ENCODE peak calls at places on chromosomes 13 and 19, in eight cellular contexts. W is gastrocnemius medialis; D is GF-D8; O is GDM1; S is activated CD4-positive, CD25-positive, alpha-beta regulatory T cell; P is stimulated activated CD4-positive, alpha-beta T cell treated with anti-CD3 and anti-CD28 coated beads, Interleukin-2, amount 100 ng/mL, for 48 hours; G is stimulated activated CD8-positive, alpha-beta memory T cell treated with anti-CD3 and anti-CD28 coated beads, Interleukin-12 subunit alpha, Interleukin-12 subunit beta, amount 100 ng/mL, for 1 hour; Y is T-helper 2 cell. T is an unnamed sample.

GRCh38 chr19:2451741-2452140 is 5.0 kb downstream of the LMNB2 start:
- DNase-seq in W (no peak), D (no peak), O (no peak), S (no peak), P (no peak), G (no peak), Y (no peak), T (no peak)

GRCh38 chr19:41415154-41415571 is 12.0 kb downstream of the B3GNT8 start:
- DNase-seq in W (peak; percentile 89), D (no peak), O (no peak), S (no peak), P (no peak), G (no peak), Y (no peak), T (no peak)

GRCh38 chr13:43085545-43085944 is 62.2 kb downstream of the DNAJC15 start:
- DNase-seq in W (no peak), D (no peak), O (no peak), S (no peak), P (no peak), G (no peak), Y (no peak), T (no peak)

GRCh38 chr13:25329706-25330105 is 28.3 kb downstream of the NUP58 start:
- DNase-seq in W (no peak), D (no peak), O (no peak), S (no peak), P (no peak), G (no peak), Y (no peak), T (no peak)

GRCh38 chr19:21970466-21970865 is 40.3 kb downstream of the ZNF208 start:
- DNase-seq in W (no peak), D (no peak), O (no peak), S (no peak), P (no peak), G (no peak), Y (no peak), T (no peak)

GRCh38 chr13:74114202-74114601 is 20.0 kb downstream of the KLF12 start:
- DNase-seq in W (no peak), D (no peak), O (no peak), S (no peak), P (no peak), G (no peak), Y (no peak), T (no peak)

GRCh38 chr13:109271991-109272454 is 514.4 kb downstream of the IRS2 start:
- DNase-seq in W (no peak), D (no peak), O (no peak), S (no peak), P (no peak), G (no peak), Y (no peak), T (no peak)

GRCh38 chr19:39968789-39969188 is 2.2 kb upstream of the PSMC4 start:
- DNase-seq in W (no peak), D (no peak), O (no peak), S (no peak), P (no peak), G (no peak), Y (no peak), T (no peak)

GRCh38 chr13:100633461-100633860 is 41.1 kb downstream of the TMTC4 start:
- DNase-seq in W (no peak), D (no peak), O (no peak), S (no peak), P (no peak), G (no peak), Y (no peak), T (no peak)

GRCh38 chr13:46184277-46184699 is 2.3 kb upstream of the LCP1 start:
- DNase-seq in W (no peak), D (peak; percentile 59), O (peak; percentile 74), S (peak; percentile 53), P (peak; percentile 72), G (peak; percentile 68), Y (peak; percentile 34), T (peak; percentile 65)

GRCh38 chr19:47324502-47324901 is 7.5 kb upstream of the C5AR2 start:
- DNase-seq in W (peak; percentile 44), D (peak; percentile 24), O (peak; percentile 40), S (no peak), P (no peak), G (no peak), Y (no peak), T (no peak)

GRCh38 chr13:113654591-113655357 is 3.2 kb downstream of the ATP4B start:
- DNase-seq in W (peak; percentile 5), D (no peak), O (no peak), S (no peak), P (no peak), G (no peak), Y (no peak), T (no peak)

GRCh38 chr19:5369962-5370367 is 29.4 kb upstream of the PTPRS start:
- DNase-seq in W (no peak), D (no peak), O (no peak), S (no peak), P (peak; percentile 65), G (peak; percentile 6), Y (no peak), T (peak; percentile 14)

GRCh38 chr13:31380728-31381127 is 181.0 kb downstream of the B3GLCT start:
- DNase-seq in W (no peak), D (no peak), O (no peak), S (no peak), P (no peak), G (no peak), Y (no peak), T (no peak)

GRCh38 chr13:111304041-111304544 is 16.3 kb upstream of the TEX29 start:
- DNase-seq in W (no peak), D (no peak), O (no peak), S (no peak), P (peak; percentile 7), G (no peak), Y (no peak), T (no peak)

GRCh38 chr19:45443462-45444317 is 20.0 kb upstream of the ERCC1 start:
- DNase-seq in W (peak; percentile 96), D (peak; percentile 63), O (no peak), S (peak; percentile 27), P (peak; percentile 40), G (no peak), Y (no peak), T (peak; percentile 31)

GRCh38 chr13:45206340-45206739 is 5.5 kb upstream of the KCTD4 start:
- DNase-seq in W (no peak), D (no peak), O (no peak), S (no peak), P (no peak), G (no peak), Y (no peak), T (no peak)

GRCh38 chr19:458091-459042 is 2.5 kb downstream of the SHC2 start:
- DNase-seq in W (no peak), D (no peak), O (no peak), S (no peak), P (no peak), G (no peak), Y (no peak), T (no peak)

GRCh38 chr19:18023596-18024212 is 15.7 kb downstream of the ARRDC2 start:
- DNase-seq in W (peak; percentile 92), D (peak; percentile 87), O (peak; percentile 94), S (peak; percentile 24), P (no peak), G (no peak), Y (peak; percentile 32), T (peak; percentile 76)

GRCh38 chr13:50800091-50800739 is 43.3 kb downstream of the DLEU7 start:
- DNase-seq in W (no peak), D (no peak), O (no peak), S (no peak), P (no peak), G (no peak), Y (no peak), T (no peak)

GRCh38 chr19:17429661-17430101 is 9.8 kb downstream of the MVB12A start:
- DNase-seq in W (peak; percentile 77), D (no peak), O (no peak), S (no peak), P (no peak), G (no peak), Y (no peak), T (no peak)

GRCh38 chr19:3832001-3832400 is 36.8 kb downstream of the ZFR2 start:
- DNase-seq in W (no peak), D (no peak), O (no peak), S (no peak), P (no peak), G (no peak), Y (no peak), T (no peak)

GRCh38 chr13:35675651-35676050 is 199.2 kb upstream of the MAB21L1 start:
- DNase-seq in W (no peak), D (no peak), O (no peak), S (no peak), P (no peak), G (no peak), Y (no peak), T (no peak)

GRCh38 chr19:52941941-52942370 is 18.7 kb upstream of the ZNF888 start:
- DNase-seq in W (no peak), D (no peak), O (peak; percentile 4), S (no peak), P (no peak), G (no peak), Y (peak; percentile 11), T (no peak)

GRCh38 chr13:110338441-110339101 is 31.5 kb downstream of the COL4A2 start:
- DNase-seq in W (peak; percentile 51), D (no peak), O (no peak), S (no peak), P (no peak), G (no peak), Y (no peak), T (no peak)

GRCh38 chr13:94313321-94313720 is 166.2 kb downstream of the DCT start:
- DNase-seq in W (no peak), D (no peak), O (no peak), S (no peak), P (no peak), G (no peak), Y (no peak), T (no peak)

GRCh38 chr19:11446652-11447301 is 11.3 kb downstream of the PRKCSH start:
- DNase-seq in W (no peak), D (no peak), O (no peak), S (peak; percentile 22), P (peak; percentile 48), G (peak; percentile 23), Y (no peak), T (peak; percentile 43)

GRCh38 chr19:15297416-15298224 is 34.7 kb downstream of the BRD4 start:
- DNase-seq in W (no peak), D (peak; percentile 22), O (no peak), S (no peak), P (no peak), G (no peak), Y (no peak), T (no peak)

GRCh38 chr13:21012841-21013681 is 48.3 kb downstream of the LATS2 start:
- DNase-seq in W (peak; percentile 49), D (no peak), O (no peak), S (no peak), P (no peak), G (no peak), Y (no peak), T (no peak)

GRCh38 chr13:53010374-53011105 is 18.1 kb upstream of the OLFM4 start:
- DNase-seq in W (no peak), D (no peak), O (peak; percentile 40), S (no peak), P (no peak), G (no peak), Y (no peak), T (no peak)

GRCh38 chr13:29861694-29862110 is 11.3 kb upstream of the UBL3 start:
- DNase-seq in W (no peak), D (no peak), O (no peak), S (no peak), P (no peak), G (no peak), Y (no peak), T (no peak)

GRCh38 chr13:19345158-19345557 is 163.5 kb upstream of the TUBA3C start:
- DNase-seq in W (no peak), D (no peak), O (no peak), S (no peak), P (no peak), G (no peak), Y (no peak), T (no peak)

GRCh38 chr19:50877338-50877737 is 4.1 kb downstream of the KLK2 start:
- DNase-seq in W (no peak), D (no peak), O (no peak), S (no peak), P (no peak), G (no peak), Y (no peak), T (no peak)

GRCh38 chr19:17049711-17050280 is 23.2 kb upstream of the CPAMD8 start:
- DNase-seq in W (no peak), D (no peak), O (no peak), S (no peak), P (no peak), G (no peak), Y (no peak), T (no peak)

T was measured in effector CD4-positive, alpha-beta T cell.